ENCODE peak calls at places on chromosomes 5 and 9, in nine cellular contexts. One of them, this sample, is unnamed.

GRCh38 chr5:54930736-54931135 is 54.7 kb downstream of the ESM1 start:
- DNase-seq in stomach: no peak
- DNase-seq in GM12878: no peak
- DNase-seq in A549: no peak
- DNase-seq in prostate gland: no peak
- DNase-seq in Peyer's patch: no peak
- DNase-seq in tibial nerve: no peak
- DNase-seq in gastrocnemius medialis: no peak
- DNase-seq in heart left ventricle: no peak
- DNase-seq in this sample: no peak

GRCh38 chr9:100111235-100111634 is 12.2 kb downstream of the INVS start:
- DNase-seq in stomach: peak; percentile 69
- DNase-seq in GM12878: no peak
- DNase-seq in A549: no peak
- DNase-seq in prostate gland: peak; percentile 68
- DNase-seq in Peyer's patch: peak; percentile 73
- DNase-seq in tibial nerve: peak; percentile 66
- DNase-seq in gastrocnemius medialis: peak; percentile 92
- DNase-seq in heart left ventricle: peak; percentile 92
- DNase-seq in this sample: no peak

GRCh38 chr9:100455470-100455869 is 17.5 kb upstream of the TMEFF1 start:
- DNase-seq in stomach: no peak
- DNase-seq in GM12878: no peak
- DNase-seq in A549: no peak
- DNase-seq in prostate gland: no peak
- DNase-seq in Peyer's patch: no peak
- DNase-seq in tibial nerve: no peak
- DNase-seq in gastrocnemius medialis: no peak
- DNase-seq in heart left ventricle: no peak
- DNase-seq in this sample: no peak

GRCh38 chr5:142376001-142376400 is 51.2 kb upstream of the SPRY4 start:
- DNase-seq in stomach: no peak
- DNase-seq in GM12878: no peak
- DNase-seq in A549: no peak
- DNase-seq in prostate gland: no peak
- DNase-seq in Peyer's patch: no peak
- DNase-seq in tibial nerve: no peak
- DNase-seq in gastrocnemius medialis: no peak
- DNase-seq in heart left ventricle: no peak
- DNase-seq in this sample: no peak

GRCh38 chr5:150283904-150284303 is 5.7 kb downstream of the CAMK2A start:
- DNase-seq in stomach: no peak
- DNase-seq in GM12878: no peak
- DNase-seq in A549: no peak
- DNase-seq in prostate gland: no peak
- DNase-seq in Peyer's patch: no peak
- DNase-seq in tibial nerve: no peak
- DNase-seq in gastrocnemius medialis: no peak
- DNase-seq in heart left ventricle: no peak
- DNase-seq in this sample: no peak

GRCh38 chr5:131613423-131613822 is 21.6 kb downstream of the RAPGEF6 start:
- DNase-seq in stomach: no peak
- DNase-seq in GM12878: no peak
- DNase-seq in A549: no peak
- DNase-seq in prostate gland: no peak
- DNase-seq in Peyer's patch: no peak
- DNase-seq in tibial nerve: no peak
- DNase-seq in gastrocnemius medialis: no peak
- DNase-seq in heart left ventricle: no peak
- DNase-seq in this sample: no peak

GRCh38 chr9:13478637-13479036 is 199.1 kb upstream of the MPDZ start:
- DNase-seq in stomach: no peak
- DNase-seq in GM12878: no peak
- DNase-seq in A549: no peak
- DNase-seq in prostate gland: no peak
- DNase-seq in Peyer's patch: no peak
- DNase-seq in tibial nerve: no peak
- DNase-seq in gastrocnemius medialis: no peak
- DNase-seq in heart left ventricle: no peak
- DNase-seq in this sample: no peak

GRCh38 chr5:177128551-177128976 is 5.0 kb upstream of the NSD1 start:
- DNase-seq in stomach: no peak
- DNase-seq in GM12878: no peak
- DNase-seq in A549: no peak
- DNase-seq in prostate gland: no peak
- DNase-seq in Peyer's patch: no peak
- DNase-seq in tibial nerve: no peak
- DNase-seq in gastrocnemius medialis: no peak
- DNase-seq in heart left ventricle: no peak
- DNase-seq in this sample: no peak

GRCh38 chr9:83538172-83538889 is at the start of gene FRMD3:
- DNase-seq in stomach: peak; percentile 88
- DNase-seq in GM12878: no peak
- DNase-seq in A549: peak; percentile 78
- DNase-seq in prostate gland: peak; percentile 69
- DNase-seq in Peyer's patch: peak; percentile 84
- DNase-seq in tibial nerve: peak; percentile 41
- DNase-seq in gastrocnemius medialis: peak; percentile 69
- DNase-seq in heart left ventricle: peak; percentile 92
- DNase-seq in this sample: no peak

GRCh38 chr9:20024159-20024571 is 235.3 kb upstream of the SLC24A2 start:
- DNase-seq in stomach: no peak
- DNase-seq in GM12878: no peak
- DNase-seq in A549: no peak
- DNase-seq in prostate gland: no peak
- DNase-seq in Peyer's patch: no peak
- DNase-seq in tibial nerve: no peak
- DNase-seq in gastrocnemius medialis: no peak
- DNase-seq in heart left ventricle: no peak
- DNase-seq in this sample: no peak

GRCh38 chr9:133323211-133323610 is 12.8 kb downstream of the SURF6 start:
- DNase-seq in stomach: no peak
- DNase-seq in GM12878: no peak
- DNase-seq in A549: no peak
- DNase-seq in prostate gland: no peak
- DNase-seq in Peyer's patch: peak; percentile 29
- DNase-seq in tibial nerve: no peak
- DNase-seq in gastrocnemius medialis: no peak
- DNase-seq in heart left ventricle: no peak
- DNase-seq in this sample: no peak

GRCh38 chr5:59764361-59764760 is 129.2 kb downstream of the PDE4D start:
- DNase-seq in stomach: no peak
- DNase-seq in GM12878: no peak
- DNase-seq in A549: no peak
- DNase-seq in prostate gland: no peak
- DNase-seq in Peyer's patch: no peak
- DNase-seq in tibial nerve: no peak
- DNase-seq in gastrocnemius medialis: no peak
- DNase-seq in heart left ventricle: no peak
- DNase-seq in this sample: no peak

GRCh38 chr9:15306068-15306756 is 804 bp downstream of the TTC39B start:
- DNase-seq in stomach: peak; percentile 83
- DNase-seq in GM12878: no peak
- DNase-seq in A549: no peak
- DNase-seq in prostate gland: peak; percentile 78
- DNase-seq in Peyer's patch: peak; percentile 86
- DNase-seq in tibial nerve: peak; percentile 40
- DNase-seq in gastrocnemius medialis: peak; percentile 79
- DNase-seq in heart left ventricle: peak; percentile 43
- DNase-seq in this sample: peak; percentile 55

GRCh38 chr5:135239461-135240282 is 159.4 kb downstream of the MACROH2A1 start:
- DNase-seq in stomach: peak; percentile 7
- DNase-seq in GM12878: no peak
- DNase-seq in A549: no peak
- DNase-seq in prostate gland: no peak
- DNase-seq in Peyer's patch: peak; percentile 28
- DNase-seq in tibial nerve: no peak
- DNase-seq in gastrocnemius medialis: no peak
- DNase-seq in heart left ventricle: no peak
- DNase-seq in this sample: no peak

GRCh38 chr5:81965510-81965909 is 6.3 kb upstream of the ATG10 start:
- DNase-seq in stomach: no peak
- DNase-seq in GM12878: no peak
- DNase-seq in A549: no peak
- DNase-seq in prostate gland: no peak
- DNase-seq in Peyer's patch: no peak
- DNase-seq in tibial nerve: no peak
- DNase-seq in gastrocnemius medialis: no peak
- DNase-seq in heart left ventricle: no peak
- DNase-seq in this sample: no peak

GRCh38 chr9:111559000-111559610 is 34.1 kb downstream of the ZNF483 start:
- DNase-seq in stomach: no peak
- DNase-seq in GM12878: no peak
- DNase-seq in A549: no peak
- DNase-seq in prostate gland: no peak
- DNase-seq in Peyer's patch: peak; percentile 76
- DNase-seq in tibial nerve: no peak
- DNase-seq in gastrocnemius medialis: no peak
- DNase-seq in heart left ventricle: no peak
- DNase-seq in this sample: no peak

GRCh38 chr5:97417977-97418376 is 234.9 kb upstream of the RIOK2 start:
- DNase-seq in stomach: no peak
- DNase-seq in GM12878: no peak
- DNase-seq in A549: no peak
- DNase-seq in prostate gland: no peak
- DNase-seq in Peyer's patch: no peak
- DNase-seq in tibial nerve: no peak
- DNase-seq in gastrocnemius medialis: no peak
- DNase-seq in heart left ventricle: no peak
- DNase-seq in this sample: no peak

GRCh38 chr5:97418472-97418871 is 235.4 kb upstream of the RIOK2 start:
- DNase-seq in stomach: no peak
- DNase-seq in GM12878: peak; percentile 28
- DNase-seq in A549: no peak
- DNase-seq in prostate gland: no peak
- DNase-seq in Peyer's patch: no peak
- DNase-seq in tibial nerve: no peak
- DNase-seq in gastrocnemius medialis: no peak
- DNase-seq in heart left ventricle: no peak
- DNase-seq in this sample: no peak

GRCh38 chr5:97422678-97423077 is 239.6 kb upstream of the RIOK2 start:
- DNase-seq in stomach: no peak
- DNase-seq in GM12878: no peak
- DNase-seq in A549: no peak
- DNase-seq in prostate gland: no peak
- DNase-seq in Peyer's patch: no peak
- DNase-seq in tibial nerve: no peak
- DNase-seq in gastrocnemius medialis: no peak
- DNase-seq in heart left ventricle: no peak
- DNase-seq in this sample: no peak

GRCh38 chr5:97425511-97425910 is 242.5 kb upstream of the RIOK2 start:
- DNase-seq in stomach: no peak
- DNase-seq in GM12878: no peak
- DNase-seq in A549: no peak
- DNase-seq in prostate gland: no peak
- DNase-seq in Peyer's patch: no peak
- DNase-seq in tibial nerve: no peak
- DNase-seq in gastrocnemius medialis: no peak
- DNase-seq in heart left ventricle: no peak
- DNase-seq in this sample: peak; percentile 6

GRCh38 chr5:97420646-97421045 is 237.6 kb upstream of the RIOK2 start:
- DNase-seq in stomach: no peak
- DNase-seq in GM12878: no peak
- DNase-seq in A549: no peak
- DNase-seq in prostate gland: no peak
- DNase-seq in Peyer's patch: no peak
- DNase-seq in tibial nerve: no peak
- DNase-seq in gastrocnemius medialis: no peak
- DNase-seq in heart left ventricle: no peak
- DNase-seq in this sample: no peak
- TF ChIP-seq CTCF in stomach: no peak
- TF ChIP-seq CTCF in GM12878: no peak
- TF ChIP-seq CTCF in A549: no peak
- TF ChIP-seq CTCF in prostate gland: no peak
- TF ChIP-seq CTCF in Peyer's patch: no peak
- TF ChIP-seq CTCF in tibial nerve: no peak
- TF ChIP-seq CTCF in gastrocnemius medialis: no peak
- TF ChIP-seq CTCF in heart left ventricle: no peak
- TF ChIP-seq CTCF in this sample: no peak

GRCh38 chr9:93661591-93661990 is 85.2 kb downstream of the PHF2 start:
- DNase-seq in stomach: no peak
- DNase-seq in GM12878: no peak
- DNase-seq in A549: no peak
- DNase-seq in prostate gland: no peak
- DNase-seq in Peyer's patch: no peak
- DNase-seq in tibial nerve: no peak
- DNase-seq in gastrocnemius medialis: no peak
- DNase-seq in heart left ventricle: no peak
- DNase-seq in this sample: no peak
- TF ChIP-seq POLR2A in stomach: no peak
- TF ChIP-seq POLR2A in GM12878: no peak
- TF ChIP-seq POLR2A in A549: no peak
- TF ChIP-seq POLR2A in prostate gland: no peak
- TF ChIP-seq POLR2A in Peyer's patch: no peak
- TF ChIP-seq POLR2A in tibial nerve: no peak
- TF ChIP-seq POLR2A in gastrocnemius medialis: no peak
- TF ChIP-seq POLR2A in heart left ventricle: no peak
- TF ChIP-seq POLR2A in this sample: no peak

DNA sequence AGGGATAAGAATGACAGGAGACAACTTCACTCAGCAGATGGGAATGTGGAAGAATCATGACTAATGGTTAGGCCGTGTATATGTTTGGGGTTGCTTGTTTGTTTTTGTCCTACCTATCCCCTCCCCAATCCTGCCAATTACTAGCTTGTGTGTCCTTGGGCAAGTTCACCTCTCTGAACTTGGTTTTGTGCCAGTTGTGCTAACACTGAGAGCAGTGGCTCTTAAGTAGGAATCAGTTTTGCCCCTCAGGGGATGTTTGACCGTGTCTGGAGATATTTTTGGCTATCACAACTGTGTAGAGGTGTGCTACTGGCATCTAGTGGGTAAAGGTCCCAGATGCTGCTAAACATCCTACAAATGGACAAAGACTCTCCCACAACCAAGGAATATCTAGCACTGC is 287.0 kb downstream of the DMRT2 start:
- DNase-seq in stomach: no peak
- DNase-seq in GM12878: no peak
- DNase-seq in A549: no peak
- DNase-seq in prostate gland: no peak
- DNase-seq in Peyer's patch: no peak
- DNase-seq in tibial nerve: no peak
- DNase-seq in gastrocnemius medialis: no peak
- DNase-seq in heart left ventricle: no peak
- DNase-seq in this sample: no peak
- TF ChIP-seq CTCF in stomach: no peak
- TF ChIP-seq CTCF in GM12878: no peak
- TF ChIP-seq CTCF in A549: no peak
- TF ChIP-seq CTCF in prostate gland: no peak
- TF ChIP-seq CTCF in Peyer's patch: no peak
- TF ChIP-seq CTCF in tibial nerve: no peak
- TF ChIP-seq CTCF in gastrocnemius medialis: no peak
- TF ChIP-seq CTCF in heart left ventricle: no peak
- TF ChIP-seq CTCF in this sample: no peak

DNA sequence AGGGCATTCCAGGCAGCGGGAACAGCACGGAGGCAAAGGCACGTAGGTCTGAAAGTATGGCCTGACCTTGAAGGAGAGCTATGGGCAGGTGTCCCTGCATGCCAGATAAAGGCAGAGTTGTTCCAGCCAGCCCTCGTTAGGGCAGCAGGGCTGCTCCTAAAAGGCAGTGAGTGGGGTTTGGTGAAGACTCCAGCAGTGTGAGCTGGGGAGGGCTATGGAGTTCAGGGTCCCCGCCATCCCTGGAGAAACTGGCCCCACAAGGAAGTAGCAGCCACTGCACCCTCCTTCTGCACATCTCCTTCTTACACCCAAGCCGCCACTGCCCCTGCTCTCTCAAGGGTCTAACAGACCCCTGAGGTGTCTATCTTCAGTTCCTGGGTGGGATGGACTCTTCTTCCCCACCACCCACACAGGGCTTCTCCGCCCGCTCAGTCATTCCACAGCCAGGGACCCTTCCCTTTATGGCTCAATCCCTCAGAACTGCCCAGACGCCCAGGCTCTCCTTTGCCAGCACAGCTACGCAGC is 1.4 kb downstream of the AKNA start:
- DNase-seq in stomach: no peak
- DNase-seq in GM12878: no peak
- DNase-seq in A549: no peak
- DNase-seq in prostate gland: no peak
- DNase-seq in Peyer's patch: no peak
- DNase-seq in tibial nerve: no peak
- DNase-seq in gastrocnemius medialis: no peak
- DNase-seq in heart left ventricle: peak; percentile 22
- DNase-seq in this sample: peak; percentile 40
- TF ChIP-seq POLR2A in stomach: no peak
- TF ChIP-seq POLR2A in GM12878: no peak
- TF ChIP-seq POLR2A in A549: no peak
- TF ChIP-seq POLR2A in prostate gland: no peak
- TF ChIP-seq POLR2A in Peyer's patch: no peak
- TF ChIP-seq POLR2A in tibial nerve: no peak
- TF ChIP-seq POLR2A in gastrocnemius medialis: no peak
- TF ChIP-seq POLR2A in heart left ventricle: no peak
- TF ChIP-seq POLR2A in this sample: no peak

This sample was measured in NB4.